ENCODE peak calls at places on chromosomes 16 and 17, in eight cellular contexts. L is Caco-2, Z is mucosa of descending colon, B is neural progenitor cell, M is stomach, C is PC-3, V is vagina, X is heart right ventricle. K is an unnamed sample. For H3K36me3, the result is how much of the 10 kb centered on the place peaks cover.

GRCh38 chr17:72118588-72119279 is 2.1 kb upstream of the SOX9 start:
- DNase-seq in L (peak), Z (no peak), B (peak), M (peak), C (peak), V (no peak), X (peak), K (no peak)

GRCh38 chr17:61492759-61493526 is 40.7 kb downstream of the TBX4 start:
- DNase-seq in L (no peak), Z (no peak), B (no peak), M (no peak), C (no peak), V (no peak), X (no peak), K (peak)

GRCh38 chr17:35390663-35391062 is 17.2 kb upstream of the SLFN11 start:
- DNase-seq in L (no peak), Z (no peak), B (no peak), M (no peak), C (no peak), V (no peak), X (no peak), K (no peak)

GRCh38 chr16:83400234-83400633 is 407.5 kb upstream of the HSBP1 start:
- DNase-seq in L (no peak), Z (no peak), B (peak), M (no peak), C (no peak), V (no peak), X (no peak), K (no peak)

GRCh38 chr16:66523861-66524354 is 26.0 kb downstream of the TK2 start:
- DNase-seq in L (no peak), Z (no peak), B (no peak), M (no peak), C (no peak), V (no peak), X (no peak), K (no peak)

GRCh38 chr17:74598346-74599022 is 6.4 kb upstream of the CD300LD start:
- DNase-seq in L (no peak), Z (no peak), B (no peak), M (no peak), C (no peak), V (no peak), X (no peak), K (no peak)

GRCh38 chr16:49952386-49952785 is 72.6 kb upstream of the CNEP1R1 start:
- DNase-seq in L (no peak), Z (no peak), B (no peak), M (no peak), C (peak), V (no peak), X (no peak), K (no peak)

GRCh38 chr17:78990349-78991016 is 10.8 kb upstream of the LGALS3BP start:
- DNase-seq in L (no peak), Z (peak), B (no peak), M (no peak), C (no peak), V (no peak), X (no peak), K (no peak)

GRCh38 chr16:67530013-67530939 is 1.6 kb downstream of the RIPOR1 start:
- DNase-seq in L (peak), Z (peak), B (peak), M (peak), C (peak), V (peak), X (peak), K (peak)

GRCh38 chr17:77125432-77125901 is 15.3 kb upstream of the SEC14L1 start:
- DNase-seq in L (peak), Z (no peak), B (no peak), M (no peak), C (peak), V (no peak), X (no peak), K (peak)

GRCh38 chr16:89344314-89344828 is 126.9 kb downstream of the ZNF778 start:
- DNase-seq in L (no peak), Z (no peak), B (no peak), M (no peak), C (no peak), V (no peak), X (no peak), K (no peak)

GRCh38 chr16:77894054-77894632 is 105.8 kb downstream of the VAT1L start:
- DNase-seq in L (no peak), Z (no peak), B (no peak), M (no peak), C (no peak), V (no peak), X (peak), K (no peak)

GRCh38 chr17:6080711-6081430 is 10.7 kb downstream of the WSCD1 start:
- DNase-seq in L (no peak), Z (no peak), B (no peak), M (no peak), C (no peak), V (no peak), X (no peak), K (no peak)

GRCh38 chr17:43568506-43569082 is 22.5 kb upstream of the ETV4 start:
- DNase-seq in L (no peak), Z (no peak), B (no peak), M (no peak), C (no peak), V (no peak), X (no peak), K (no peak)

GRCh38 chr16:61829631-61830030 is 206.6 kb downstream of the CDH8 start:
- DNase-seq in L (no peak), Z (no peak), B (peak), M (no peak), C (no peak), V (no peak), X (no peak), K (no peak)

GRCh38 chr16:79600636-79601091 is at the start of gene MAF:
- DNase-seq in L (peak), Z (peak), B (peak), M (peak), C (peak), V (peak), X (peak), K (peak)

DNA sequence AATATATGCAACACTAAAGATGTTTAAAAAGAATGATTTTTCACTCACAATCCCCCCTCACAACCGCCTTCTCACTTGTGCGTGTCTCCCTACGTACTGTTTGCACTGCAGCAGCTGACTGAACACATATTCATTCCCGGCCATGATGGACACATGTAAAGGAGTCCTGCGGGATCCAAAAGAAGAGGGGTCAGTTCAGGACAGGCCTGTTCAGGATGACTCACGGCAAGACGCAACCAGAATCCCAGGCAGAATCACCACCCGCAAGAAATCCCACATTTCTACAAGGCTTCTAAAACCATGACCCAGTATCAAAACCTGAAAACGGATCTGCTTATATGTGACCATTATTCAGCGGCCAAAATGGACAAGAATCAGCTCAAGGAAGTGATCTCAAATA is 52.3 kb downstream of the CYB5D2 start:
- DNase-seq in L (no peak), Z (no peak), B (no peak), M (no peak), C (no peak), V (no peak), X (no peak), K (no peak)
- H3K36me3 ChIP-seq in L (under half), Z (under half), B (under half), M (half or more), C (under half), V (under half), X (under half), K (under half)

GRCh38 chr16:64088838-64089237 is 1033.0 kb downstream of the CDH11 start:
- DNase-seq in L (no peak), Z (no peak), B (no peak), M (no peak), C (no peak), V (no peak), X (no peak), K (no peak)

GRCh38 chr16:64085291-64085690 is 1036.6 kb downstream of the CDH11 start:
- DNase-seq in L (no peak), Z (no peak), B (no peak), M (no peak), C (no peak), V (no peak), X (no peak), K (no peak)

GRCh38 chr16:64090327-64090726 is 1031.5 kb downstream of the CDH11 start:
- DNase-seq in L (no peak), Z (no peak), B (no peak), M (no peak), C (no peak), V (no peak), X (no peak), K (no peak)

GRCh38 chr16:64092284-64092683 is 1029.6 kb downstream of the CDH11 start:
- DNase-seq in L (no peak), Z (no peak), B (no peak), M (no peak), C (peak), V (no peak), X (no peak), K (peak)

DNA sequence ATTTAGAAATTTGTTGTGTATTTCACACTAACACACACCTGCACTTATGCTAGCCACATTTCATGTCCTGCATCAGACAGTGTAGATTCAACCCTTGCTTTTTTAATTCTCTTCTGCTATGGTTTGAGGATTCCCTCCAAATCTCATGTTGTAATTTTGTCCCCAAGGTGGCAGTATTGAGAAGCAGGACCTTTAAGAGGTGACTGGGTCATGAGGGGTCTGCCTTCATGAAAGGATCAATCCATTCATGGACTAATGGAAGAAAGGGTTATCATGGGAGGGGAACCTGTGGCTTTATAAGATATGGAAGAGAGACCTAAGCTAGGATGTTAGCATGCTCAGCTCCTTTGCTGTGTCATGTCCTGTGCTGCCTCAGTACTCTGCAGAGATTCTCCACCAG is 1032.2 kb downstream of the CDH11 start:
- DNase-seq in L (no peak), Z (no peak), B (peak), M (no peak), C (peak), V (no peak), X (peak), K (no peak)
- TF ChIP-seq CTCF in L (peak), Z (no peak), B (peak), M (no peak), C (peak), V (peak), X (peak), K (peak)

DNA sequence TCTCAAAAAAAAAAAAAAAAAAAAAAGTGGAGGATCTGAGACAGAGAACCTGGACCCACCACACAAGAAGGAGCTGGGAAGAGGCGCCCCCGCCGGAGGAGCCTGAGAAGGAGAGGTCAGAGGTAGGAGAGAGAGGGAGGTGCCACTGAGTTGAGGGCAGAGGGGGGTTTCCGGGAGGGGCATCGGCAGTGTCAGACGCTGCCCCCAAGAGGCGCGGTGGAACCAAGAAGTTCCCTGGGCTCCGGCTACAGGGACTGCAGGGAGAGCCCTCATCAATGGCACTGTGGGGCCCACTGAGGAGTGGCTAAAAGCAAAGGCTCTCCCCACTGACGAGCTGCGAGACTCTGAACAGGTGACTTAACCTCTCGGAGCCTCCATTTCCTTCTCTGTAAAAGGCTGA is 4.2 kb downstream of the CCDC42 start:
- DNase-seq in L (no peak), Z (no peak), B (peak), M (no peak), C (no peak), V (no peak), X (no peak), K (no peak)
- H3K4me3 ChIP-seq in L (no peak), Z (no peak), B (no peak), M (no peak), C (no peak), V (no peak), X (no peak), K (no peak)

GRCh38 chr16:3486506-3487215 is 8.6 kb downstream of the C16orf90 start:
- DNase-seq in L (no peak), Z (peak), B (no peak), M (no peak), C (no peak), V (no peak), X (no peak), K (no peak)

GRCh38 chr16:3485097-3485470 is 10.2 kb downstream of the C16orf90 start:
- DNase-seq in L (no peak), Z (peak), B (no peak), M (no peak), C (no peak), V (no peak), X (no peak), K (no peak)

GRCh38 chr16:3485821-3486505 is 9.3 kb downstream of the C16orf90 start:
- DNase-seq in L (no peak), Z (peak), B (peak), M (no peak), C (no peak), V (no peak), X (no peak), K (no peak)

GRCh38 chr16:3482659-3483241 is 12.5 kb downstream of the C16orf90 start:
- DNase-seq in L (no peak), Z (peak), B (no peak), M (no peak), C (no peak), V (no peak), X (no peak), K (no peak)

GRCh38 chr16:3484328-3485096 is 10.8 kb downstream of the C16orf90 start:
- DNase-seq in L (no peak), Z (peak), B (no peak), M (no peak), C (no peak), V (no peak), X (no peak), K (no peak)
- H3K36me3 ChIP-seq in L (under half), Z (under half), B (under half), M (half or more), C (under half), V (under half), X (under half), K (half or more)

GRCh38 chr16:2752035-2752849 is at the start of gene SRRM2:
- DNase-seq in L (peak), Z (peak), B (peak), M (peak), C (peak), V (peak), X (peak), K (peak)

GRCh38 chr16:2753523-2754020 is 1.1 kb downstream of the SRRM2 start:
- DNase-seq in L (no peak), Z (peak), B (peak), M (no peak), C (no peak), V (no peak), X (no peak), K (no peak)

GRCh38 chr16:2749936-2750335 is 2.5 kb upstream of the SRRM2 start:
- DNase-seq in L (no peak), Z (peak), B (no peak), M (no peak), C (no peak), V (no peak), X (no peak), K (no peak)

GRCh38 chr16:2752850-2753522 is 548 bp downstream of the SRRM2 start:
- DNase-seq in L (peak), Z (no peak), B (peak), M (peak), C (peak), V (no peak), X (peak), K (peak)

GRCh38 chr16:2751577-2752034 is 832 bp upstream of the SRRM2 start:
- DNase-seq in L (peak), Z (peak), B (no peak), M (no peak), C (no peak), V (no peak), X (no peak), K (no peak)
- TF ChIP-seq CTCF in L (no peak), Z (no peak), B (no peak), M (no peak), C (no peak), V (no peak), X (no peak), K (no peak)

DNA sequence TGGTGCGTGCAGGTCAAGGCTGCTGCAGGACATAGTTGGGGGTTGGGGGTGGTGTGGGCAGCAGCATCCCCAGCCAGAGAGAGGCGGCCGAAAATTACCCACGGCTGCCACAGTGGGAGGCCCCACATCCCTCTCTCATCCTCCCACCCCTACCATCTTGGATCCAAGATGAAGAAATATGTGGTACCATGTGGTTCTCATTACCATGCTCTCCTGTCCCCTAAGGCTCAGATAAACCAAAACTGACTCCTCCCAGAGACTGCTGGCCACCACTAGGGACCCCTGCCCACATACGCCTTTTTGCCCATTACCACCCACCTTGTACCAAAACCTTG is 120.4 kb downstream of the HIC1 start:
- DNase-seq in L (no peak), Z (no peak), B (no peak), M (no peak), C (no peak), V (no peak), X (no peak), K (no peak)
- H3K4me3 ChIP-seq in L (no peak), Z (no peak), B (no peak), M (no peak), C (no peak), V (no peak), X (no peak), K (no peak)

GRCh38 chr17:82949984-82950383 is 110.2 kb upstream of the ZNF750 start:
- DNase-seq in L (peak), Z (no peak), B (no peak), M (no peak), C (no peak), V (no peak), X (no peak), K (no peak)
- H3K36me3 ChIP-seq in L (under half), Z (under half), B (under half), M (under half), C (under half), V (under half), X (under half), K (under half)